ENCODE peak calls at places on chromosomes 6 and 20, in five cellular contexts. P, S, O, V and R are unnamed samples. For H3K4me1, the result is how much of the 10 kb centered on the place peaks cover.

GRCh38 chr6:101117397-101118185 is 236.5 kb upstream of the ASCC3 start:
- DNase-seq in O (no peak), V (peak), S (no peak), P (peak), R (peak)

GRCh38 chr20:3146732-3147341 is 12.8 kb downstream of the FASTKD5 start:
- DNase-seq in P (no peak), O (no peak), V (no peak), S (no peak), R (no peak)

GRCh38 chr6:6438286-6438685 is 117.8 kb upstream of the F13A1 start:
- DNase-seq in O (no peak), P (no peak), S (no peak), V (no peak), R (no peak)

GRCh38 chr6:47836639-47837038 is 54.8 kb downstream of the OPN5 start:
- DNase-seq in P (no peak), O (no peak), V (no peak), S (no peak), R (no peak)

GRCh38 chr6:142784344-142784743 is 160.6 kb downstream of the HIVEP2 start:
- DNase-seq in P (no peak), V (no peak), S (no peak), O (no peak), R (no peak)

GRCh38 chr20:50380697-50381040 is 129.5 kb upstream of the PTPN1 start:
- DNase-seq in V (peak), O (peak), S (no peak), P (peak), R (peak)

GRCh38 chr6:41072836-41073202 is at the start of gene NFYA:
- DNase-seq in V (peak), P (no peak), S (no peak), O (peak), R (no peak)

GRCh38 chr6:108113557-108114519 is 39.3 kb upstream of the OSTM1 start:
- DNase-seq in V (no peak), P (peak), S (peak), O (no peak), R (peak)

DNA sequence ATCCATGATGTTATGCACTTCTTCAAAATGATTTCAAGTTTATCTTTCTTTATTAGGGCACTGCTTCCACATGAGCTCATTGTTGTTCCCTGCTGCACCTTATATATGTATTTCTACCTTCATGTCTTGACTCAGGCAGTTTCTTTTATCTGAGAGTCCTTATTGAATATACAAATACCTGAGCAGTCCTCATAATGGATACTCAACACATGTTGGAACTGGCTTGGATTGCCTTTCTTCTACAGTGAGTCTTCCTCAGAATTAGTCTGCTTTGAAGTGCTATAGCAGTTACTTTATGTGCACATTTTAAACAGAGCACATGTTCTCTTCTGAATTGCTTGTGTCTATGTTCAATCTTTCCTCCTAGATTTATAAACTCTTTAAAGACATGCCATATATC is 45.3 kb upstream of the LOC128125822 start:
- DNase-seq in O (no peak), V (no peak), P (no peak), S (no peak), R (no peak)
- H3K4me1 ChIP-seq in O (under half), V (under half), P (half or more), S (under half), R (under half)

DNA sequence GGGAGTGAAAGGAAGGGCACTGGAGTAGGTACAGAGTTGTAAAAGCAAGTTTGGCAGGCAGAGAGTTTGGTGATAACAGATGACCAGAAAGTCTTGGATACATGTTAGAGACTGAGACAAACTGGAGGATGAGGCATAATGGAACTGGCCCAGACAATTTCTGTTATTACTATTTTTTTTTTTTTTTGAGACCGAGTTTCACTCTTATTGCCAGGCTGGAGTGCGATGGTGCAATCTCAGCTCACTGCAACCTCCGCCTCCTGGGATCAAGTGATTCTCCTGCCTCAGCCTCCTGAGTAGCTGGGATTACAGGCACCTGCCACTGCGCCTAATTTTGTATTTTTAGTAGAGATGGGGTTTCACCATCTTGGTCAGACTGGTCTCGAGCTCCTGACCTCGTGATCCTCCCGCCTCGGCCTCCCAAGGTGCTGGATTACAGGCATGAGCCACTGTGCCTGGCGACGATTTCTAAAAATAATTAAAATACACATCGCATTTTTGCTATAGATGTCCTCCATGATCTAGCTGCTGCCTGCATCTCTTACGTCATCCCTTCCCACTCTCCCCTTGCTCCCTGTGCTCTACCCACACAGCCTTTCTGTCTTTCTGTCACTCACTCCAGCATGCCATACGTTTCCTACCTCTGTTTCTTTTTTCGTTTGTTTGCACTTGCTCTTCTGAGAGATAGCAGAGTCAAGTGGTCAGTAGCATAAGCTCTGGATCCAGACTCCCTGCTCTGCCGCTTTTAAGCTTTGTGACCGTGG is 23.5 kb downstream of the MAPK14 start:
- DNase-seq in S (no peak), O (no peak), V (no peak), P (no peak), R (no peak)
- H3K4me1 ChIP-seq in S (half or more), O (under half), V (under half), P (under half), R (under half)

GRCh38 chr6:32947552-32948465 is 5.1 kb downstream of the HLA-DMA start:
- DNase-seq in S (no peak), P (peak), V (no peak), O (no peak), R (peak)

GRCh38 chr6:32950449-32950848 is 2.4 kb downstream of the HLA-DMA start:
- DNase-seq in P (no peak), S (no peak), V (no peak), O (no peak), R (no peak)

GRCh38 chr6:32952817-32953739 is at the start of gene HLA-DMA:
- DNase-seq in V (peak), O (peak), S (peak), P (peak), R (peak)

GRCh38 chr6:32949113-32949512 is 3.8 kb downstream of the HLA-DMA start:
- DNase-seq in O (no peak), S (no peak), V (no peak), P (no peak), R (no peak)

DNA sequence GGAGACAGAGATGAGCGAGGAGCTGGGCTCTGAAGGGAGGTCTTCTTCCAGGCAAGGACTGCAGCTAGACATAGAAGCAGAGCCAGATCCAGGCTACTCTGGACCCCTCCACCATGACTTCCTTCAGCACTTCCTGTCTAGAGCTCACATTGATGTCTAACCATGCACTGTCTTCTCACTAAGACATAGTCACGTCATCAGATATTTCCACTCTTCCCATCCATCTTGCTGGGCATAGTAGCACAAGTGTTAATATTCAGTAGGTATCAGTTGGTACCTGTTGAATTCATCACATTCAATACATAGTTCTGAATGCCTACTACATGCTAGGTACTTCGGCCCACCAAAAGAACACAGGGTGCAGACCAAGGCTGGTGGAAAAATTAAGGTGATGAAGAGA is 2.9 kb downstream of the HLA-DMA start:
- DNase-seq in P (no peak), O (no peak), S (no peak), V (no peak), R (no peak)
- H3K4me1 ChIP-seq in P (under half), O (under half), S (under half), V (under half), R (under half)

GRCh38 chr6:2102316-2102883 is 143.0 kb downstream of the GMDS start:
- DNase-seq in P (no peak), S (no peak), O (no peak), V (no peak), R (no peak)

GRCh38 chr6:2104524-2104880 is 140.9 kb downstream of the GMDS start:
- DNase-seq in V (no peak), S (no peak), O (no peak), P (no peak), R (no peak)

GRCh38 chr6:2103644-2104523 is 141.5 kb downstream of the GMDS start:
- DNase-seq in P (peak), V (peak), O (no peak), S (no peak), R (peak)

GRCh38 chr6:2101213-2101612 is 144.2 kb downstream of the GMDS start:
- DNase-seq in V (no peak), O (no peak), P (no peak), S (no peak), R (no peak)

DNA sequence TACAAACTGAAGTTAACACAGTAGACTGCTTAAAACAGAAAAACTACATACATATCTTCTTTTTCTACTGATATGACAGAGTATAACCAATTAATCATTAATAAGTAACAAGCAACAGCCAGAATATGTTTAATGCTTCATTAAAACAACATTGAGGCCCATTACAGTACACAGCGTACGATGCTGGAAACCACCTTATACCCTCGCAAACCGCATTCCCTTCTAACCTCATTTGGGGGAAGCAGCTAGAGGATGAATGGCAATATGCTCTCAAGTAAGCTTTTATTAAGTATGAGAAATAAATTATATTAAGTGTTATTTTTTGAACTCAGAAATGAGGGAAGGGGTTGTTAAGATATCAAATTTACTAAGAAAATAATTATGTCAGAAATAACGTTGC is 142.4 kb downstream of the GMDS start:
- DNase-seq in P (no peak), O (no peak), V (no peak), S (no peak), R (no peak)
- H3K4me1 ChIP-seq in P (under half), O (under half), V (under half), S (under half), R (under half)

DNA sequence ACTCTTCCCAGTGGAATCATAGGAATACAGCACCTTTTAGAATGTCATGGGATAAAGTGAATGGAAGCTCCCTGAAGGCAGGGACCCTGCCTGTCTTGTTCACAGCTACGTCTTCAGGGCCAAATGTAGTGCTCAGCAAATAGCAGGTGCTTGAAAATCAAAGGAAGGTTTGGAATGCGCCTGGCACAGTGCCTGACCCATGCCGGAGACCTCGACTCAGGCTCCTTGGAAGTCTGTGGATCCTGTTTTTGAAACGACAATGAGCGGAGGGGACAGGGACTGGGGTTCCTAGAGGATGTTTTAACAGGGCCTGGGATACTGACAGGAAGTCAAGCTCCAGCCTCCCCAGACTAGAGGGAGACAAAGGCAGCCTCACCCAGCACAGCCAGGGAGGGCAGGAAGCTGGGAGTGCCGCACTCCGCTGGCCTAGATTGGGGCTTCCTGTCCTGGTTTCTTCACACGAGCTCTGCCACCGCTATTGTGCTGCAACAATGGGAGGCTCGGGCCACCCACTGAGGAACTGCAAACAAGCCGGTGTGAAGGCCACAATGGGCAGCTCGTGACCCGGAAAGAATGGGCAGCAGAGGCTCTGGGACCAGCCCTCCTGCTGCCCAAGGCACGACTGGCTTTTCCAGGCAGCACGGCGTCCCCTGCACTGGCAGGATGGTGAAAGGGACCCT is 76.7 kb downstream of the PREX1 start:
- DNase-seq in O (peak), V (peak), P (no peak), S (peak), R (no peak)
- H3K4me1 ChIP-seq in O (under half), V (under half), P (under half), S (under half), R (under half)

GRCh38 chr6:53199765-53200164 is 51.1 kb upstream of the GCM1 start:
- DNase-seq in O (no peak), P (no peak), S (no peak), V (no peak), R (no peak)
- H3K4me1 ChIP-seq in O (under half), P (under half), S (under half), V (under half), R (under half)

GRCh38 chr6:89364586-89364985 is 12.1 kb upstream of the UBE2J1 start:
- DNase-seq in P (no peak), V (no peak), S (no peak), O (no peak), R (no peak)

GRCh38 chr6:89359561-89359960 is 7.0 kb upstream of the UBE2J1 start:
- DNase-seq in P (no peak), S (no peak), V (no peak), O (no peak), R (no peak)

GRCh38 chr6:89357390-89357789 is 4.9 kb upstream of the UBE2J1 start:
- DNase-seq in S (no peak), V (no peak), O (no peak), P (no peak), R (no peak)

GRCh38 chr6:89356644-89357043 is 4.1 kb upstream of the UBE2J1 start:
- DNase-seq in O (no peak), P (no peak), V (no peak), S (no peak), R (no peak)

DNA sequence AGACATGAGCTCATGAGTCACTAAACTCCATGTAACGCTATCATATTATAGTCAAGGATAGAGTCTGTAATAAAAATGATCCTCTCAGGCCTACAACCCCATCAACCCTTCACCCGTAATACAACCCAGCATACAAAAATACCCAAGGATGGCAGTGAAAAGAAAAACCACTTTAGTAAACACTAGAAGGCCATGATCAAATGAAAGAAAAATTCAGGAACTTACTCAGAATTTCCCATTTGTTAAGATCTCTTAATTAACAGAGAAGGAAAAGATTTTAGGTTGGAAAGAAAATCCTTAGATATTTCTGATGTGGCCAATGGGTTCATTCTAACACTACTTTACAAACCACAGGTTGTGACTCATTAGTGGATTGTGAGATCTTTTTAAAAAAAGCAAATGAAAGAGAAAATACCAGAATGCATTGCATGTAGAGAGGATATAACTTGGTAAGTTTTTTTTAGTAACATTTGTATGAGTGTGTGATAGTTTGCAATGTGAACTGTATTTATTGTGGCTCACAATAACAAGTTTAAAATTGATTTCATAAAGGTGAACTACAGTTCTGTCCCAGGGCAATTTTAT is 8.0 kb upstream of the UBE2J1 start:
- DNase-seq in V (no peak), S (no peak), O (no peak), P (no peak), R (peak)
- H3K4me1 ChIP-seq in V (under half), S (under half), O (under half), P (under half), R (under half)